ENCODE peak calls at places on chromosomes 4 and X, in nine cellular contexts. One of them, this sample, is unnamed.

GRCh38 chrX:41779058-41779564 is 55.1 kb downstream of the GPR82 start:
- DNase-seq in astrocyte of the spinal cord: peak
- DNase-seq in heart left ventricle: no peak
- DNase-seq in cardiac fibroblast: peak
- DNase-seq in thoracic aorta: no peak
- DNase-seq in mammary epithelial cell: peak
- DNase-seq in AG09319: no peak
- DNase-seq in coronary artery: no peak
- DNase-seq in H9: no peak
- DNase-seq in this sample: peak

GRCh38 chrX:143837444-143837843 is 46.4 kb upstream of the UBE2NL start:
- DNase-seq in astrocyte of the spinal cord: no peak
- DNase-seq in heart left ventricle: no peak
- DNase-seq in cardiac fibroblast: no peak
- DNase-seq in thoracic aorta: no peak
- DNase-seq in mammary epithelial cell: no peak
- DNase-seq in AG09319: no peak
- DNase-seq in coronary artery: no peak
- DNase-seq in H9: no peak
- DNase-seq in this sample: no peak

GRCh38 chr4:122874194-122874593 is 47.6 kb downstream of the FGF2 start:
- DNase-seq in astrocyte of the spinal cord: peak
- DNase-seq in heart left ventricle: no peak
- DNase-seq in cardiac fibroblast: peak
- DNase-seq in thoracic aorta: no peak
- DNase-seq in mammary epithelial cell: peak
- DNase-seq in AG09319: no peak
- DNase-seq in coronary artery: no peak
- DNase-seq in H9: no peak
- DNase-seq in this sample: peak

GRCh38 chrX:14964500-14964899 is 91.3 kb downstream of the MOSPD2 start:
- DNase-seq in astrocyte of the spinal cord: peak
- DNase-seq in heart left ventricle: no peak
- DNase-seq in cardiac fibroblast: peak
- DNase-seq in thoracic aorta: no peak
- DNase-seq in mammary epithelial cell: peak
- DNase-seq in AG09319: no peak
- DNase-seq in coronary artery: no peak
- DNase-seq in H9: no peak
- DNase-seq in this sample: no peak

GRCh38 chr4:121227254-121227867 is 63.2 kb upstream of the TNIP3 start:
- DNase-seq in astrocyte of the spinal cord: no peak
- DNase-seq in heart left ventricle: no peak
- DNase-seq in cardiac fibroblast: no peak
- DNase-seq in thoracic aorta: no peak
- DNase-seq in mammary epithelial cell: no peak
- DNase-seq in AG09319: no peak
- DNase-seq in coronary artery: no peak
- DNase-seq in H9: no peak
- DNase-seq in this sample: no peak

GRCh38 chrX:47458528-47458927 is 24.5 kb downstream of the ZNF41 start:
- DNase-seq in astrocyte of the spinal cord: no peak
- DNase-seq in heart left ventricle: no peak
- DNase-seq in cardiac fibroblast: no peak
- DNase-seq in thoracic aorta: no peak
- DNase-seq in mammary epithelial cell: no peak
- DNase-seq in AG09319: no peak
- DNase-seq in coronary artery: no peak
- DNase-seq in H9: no peak
- DNase-seq in this sample: no peak

GRCh38 chr4:304987-305680 is at the start of gene ZNF732:
- DNase-seq in astrocyte of the spinal cord: peak
- DNase-seq in heart left ventricle: peak
- DNase-seq in cardiac fibroblast: peak
- DNase-seq in thoracic aorta: no peak
- DNase-seq in mammary epithelial cell: peak
- DNase-seq in AG09319: peak
- DNase-seq in coronary artery: no peak
- DNase-seq in H9: no peak
- DNase-seq in this sample: peak

GRCh38 chrX:103453655-103454054 is 65.6 kb downstream of the RAB40A start:
- DNase-seq in astrocyte of the spinal cord: peak
- DNase-seq in heart left ventricle: no peak
- DNase-seq in cardiac fibroblast: peak
- DNase-seq in thoracic aorta: no peak
- DNase-seq in mammary epithelial cell: peak
- DNase-seq in AG09319: peak
- DNase-seq in coronary artery: no peak
- DNase-seq in H9: no peak
- DNase-seq in this sample: peak

GRCh38 chr4:157803441-157804168 is 369.2 kb downstream of the GASK1B start:
- DNase-seq in astrocyte of the spinal cord: no peak
- DNase-seq in heart left ventricle: no peak
- DNase-seq in cardiac fibroblast: no peak
- DNase-seq in thoracic aorta: no peak
- DNase-seq in mammary epithelial cell: peak
- DNase-seq in AG09319: no peak
- DNase-seq in coronary artery: no peak
- DNase-seq in H9: no peak
- DNase-seq in this sample: no peak

GRCh38 chr4:157806176-157806575 is 366.6 kb downstream of the GASK1B start:
- DNase-seq in astrocyte of the spinal cord: no peak
- DNase-seq in heart left ventricle: no peak
- DNase-seq in cardiac fibroblast: no peak
- DNase-seq in thoracic aorta: no peak
- DNase-seq in mammary epithelial cell: no peak
- DNase-seq in AG09319: no peak
- DNase-seq in coronary artery: no peak
- DNase-seq in H9: no peak
- DNase-seq in this sample: no peak

GRCh38 chr4:157804169-157804543 is 368.7 kb downstream of the GASK1B start:
- DNase-seq in astrocyte of the spinal cord: no peak
- DNase-seq in heart left ventricle: no peak
- DNase-seq in cardiac fibroblast: no peak
- DNase-seq in thoracic aorta: no peak
- DNase-seq in mammary epithelial cell: no peak
- DNase-seq in AG09319: no peak
- DNase-seq in coronary artery: no peak
- DNase-seq in H9: no peak
- DNase-seq in this sample: no peak

GRCh38 chr4:157808796-157809408 is 363.9 kb downstream of the GASK1B start:
- DNase-seq in astrocyte of the spinal cord: no peak
- DNase-seq in heart left ventricle: no peak
- DNase-seq in cardiac fibroblast: no peak
- DNase-seq in thoracic aorta: no peak
- DNase-seq in mammary epithelial cell: no peak
- DNase-seq in AG09319: no peak
- DNase-seq in coronary artery: no peak
- DNase-seq in H9: no peak
- DNase-seq in this sample: no peak

DNA sequence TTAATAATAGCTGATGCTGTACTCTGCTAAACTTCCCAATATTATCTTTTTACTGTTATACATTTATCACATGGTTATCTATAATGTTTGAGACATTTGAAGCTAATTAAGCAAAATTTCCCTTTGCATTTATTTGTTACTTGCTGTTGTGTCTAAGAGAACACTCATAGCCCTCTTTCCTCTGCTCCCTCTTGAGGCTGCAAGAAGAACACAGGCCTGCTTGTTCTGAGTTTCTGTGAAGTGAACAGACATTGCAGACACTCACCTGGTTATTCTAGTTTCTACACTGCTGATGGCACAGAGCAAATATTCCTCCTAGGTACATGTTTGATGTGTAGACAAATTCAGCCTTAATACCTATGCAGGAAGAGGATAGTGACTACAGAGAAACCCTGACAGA is 367.8 kb downstream of the GASK1B start:
- DNase-seq in astrocyte of the spinal cord: peak
- DNase-seq in heart left ventricle: no peak
- DNase-seq in cardiac fibroblast: peak
- DNase-seq in thoracic aorta: no peak
- DNase-seq in mammary epithelial cell: peak
- DNase-seq in AG09319: no peak
- DNase-seq in coronary artery: no peak
- DNase-seq in H9: no peak
- DNase-seq in this sample: peak
- TF ChIP-seq CTCF in astrocyte of the spinal cord: peak
- TF ChIP-seq CTCF in heart left ventricle: no peak
- TF ChIP-seq CTCF in cardiac fibroblast: peak
- TF ChIP-seq CTCF in thoracic aorta: peak
- TF ChIP-seq CTCF in mammary epithelial cell: peak
- TF ChIP-seq CTCF in AG09319: no peak
- TF ChIP-seq CTCF in coronary artery: no peak
- TF ChIP-seq CTCF in H9: peak
- TF ChIP-seq CTCF in this sample: no peak

GRCh38 chr4:48033825-48034413 is 17.3 kb downstream of the NIPAL1 start:
- DNase-seq in astrocyte of the spinal cord: no peak
- DNase-seq in heart left ventricle: no peak
- DNase-seq in cardiac fibroblast: peak
- DNase-seq in thoracic aorta: no peak
- DNase-seq in mammary epithelial cell: peak
- DNase-seq in AG09319: no peak
- DNase-seq in coronary artery: no peak
- DNase-seq in H9: no peak
- DNase-seq in this sample: peak
- TF ChIP-seq CTCF in astrocyte of the spinal cord: peak
- TF ChIP-seq CTCF in heart left ventricle: peak
- TF ChIP-seq CTCF in cardiac fibroblast: peak
- TF ChIP-seq CTCF in thoracic aorta: no peak
- TF ChIP-seq CTCF in mammary epithelial cell: peak
- TF ChIP-seq CTCF in AG09319: peak
- TF ChIP-seq CTCF in coronary artery: no peak
- TF ChIP-seq CTCF in H9: peak
- TF ChIP-seq CTCF in this sample: peak

GRCh38 chr4:23366207-23366906 is 523.5 kb downstream of the PPARGC1A start:
- DNase-seq in astrocyte of the spinal cord: no peak
- DNase-seq in heart left ventricle: no peak
- DNase-seq in cardiac fibroblast: no peak
- DNase-seq in thoracic aorta: no peak
- DNase-seq in mammary epithelial cell: no peak
- DNase-seq in AG09319: no peak
- DNase-seq in coronary artery: no peak
- DNase-seq in H9: no peak
- DNase-seq in this sample: no peak

GRCh38 chr4:23369331-23369730 is 520.5 kb downstream of the PPARGC1A start:
- DNase-seq in astrocyte of the spinal cord: no peak
- DNase-seq in heart left ventricle: peak
- DNase-seq in cardiac fibroblast: no peak
- DNase-seq in thoracic aorta: no peak
- DNase-seq in mammary epithelial cell: no peak
- DNase-seq in AG09319: no peak
- DNase-seq in coronary artery: no peak
- DNase-seq in H9: peak
- DNase-seq in this sample: no peak

GRCh38 chr4:23365086-23365485 is 524.8 kb downstream of the PPARGC1A start:
- DNase-seq in astrocyte of the spinal cord: no peak
- DNase-seq in heart left ventricle: peak
- DNase-seq in cardiac fibroblast: no peak
- DNase-seq in thoracic aorta: no peak
- DNase-seq in mammary epithelial cell: no peak
- DNase-seq in AG09319: no peak
- DNase-seq in coronary artery: no peak
- DNase-seq in H9: no peak
- DNase-seq in this sample: peak

GRCh38 chr4:23364167-23364566 is 525.7 kb downstream of the PPARGC1A start:
- DNase-seq in astrocyte of the spinal cord: no peak
- DNase-seq in heart left ventricle: no peak
- DNase-seq in cardiac fibroblast: no peak
- DNase-seq in thoracic aorta: no peak
- DNase-seq in mammary epithelial cell: no peak
- DNase-seq in AG09319: no peak
- DNase-seq in coronary artery: no peak
- DNase-seq in H9: no peak
- DNase-seq in this sample: no peak

DNA sequence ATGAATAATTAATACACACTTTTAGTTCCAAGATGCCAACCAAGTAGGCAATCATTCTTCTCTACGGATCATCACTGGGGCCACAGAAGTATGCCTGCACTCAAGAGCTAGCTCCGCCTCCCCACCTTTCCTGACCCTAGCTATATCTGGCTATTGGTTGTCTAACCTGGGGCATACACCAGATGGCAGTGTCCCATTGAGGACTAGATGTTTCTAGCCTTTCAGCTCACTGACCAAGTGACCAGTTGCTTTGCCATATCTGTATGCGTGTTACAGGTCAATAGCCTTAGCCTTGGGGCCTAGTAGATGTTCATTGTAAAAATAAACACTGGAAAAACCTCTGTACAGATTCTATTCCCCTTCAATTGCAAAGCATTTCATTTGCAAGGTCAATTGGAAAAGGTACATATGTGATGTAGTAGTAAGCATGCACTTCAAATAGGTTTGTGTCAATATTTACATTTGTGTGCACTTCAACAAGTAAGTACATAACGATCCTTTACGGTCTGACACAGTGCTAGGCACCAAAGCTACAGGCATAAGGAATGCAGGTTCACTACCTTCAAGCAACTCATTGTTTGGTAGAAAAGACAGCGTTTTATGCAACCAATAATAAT is 521.7 kb downstream of the PPARGC1A start:
- DNase-seq in astrocyte of the spinal cord: no peak
- DNase-seq in heart left ventricle: peak
- DNase-seq in cardiac fibroblast: no peak
- DNase-seq in thoracic aorta: no peak
- DNase-seq in mammary epithelial cell: no peak
- DNase-seq in AG09319: no peak
- DNase-seq in coronary artery: no peak
- DNase-seq in H9: peak
- DNase-seq in this sample: peak
- TF ChIP-seq CTCF in astrocyte of the spinal cord: peak
- TF ChIP-seq CTCF in heart left ventricle: peak
- TF ChIP-seq CTCF in cardiac fibroblast: no peak
- TF ChIP-seq CTCF in thoracic aorta: no peak
- TF ChIP-seq CTCF in mammary epithelial cell: no peak
- TF ChIP-seq CTCF in AG09319: no peak
- TF ChIP-seq CTCF in coronary artery: no peak
- TF ChIP-seq CTCF in H9: peak
- TF ChIP-seq CTCF in this sample: peak

GRCh38 chrX:23554304-23554703 is 113.0 kb upstream of the PRDX4 start:
- DNase-seq in astrocyte of the spinal cord: peak
- DNase-seq in heart left ventricle: no peak
- DNase-seq in cardiac fibroblast: peak
- DNase-seq in thoracic aorta: no peak
- DNase-seq in mammary epithelial cell: peak
- DNase-seq in AG09319: peak
- DNase-seq in coronary artery: no peak
- DNase-seq in H9: no peak
- DNase-seq in this sample: peak

GRCh38 chrX:23557070-23557469 is 110.2 kb upstream of the PRDX4 start:
- DNase-seq in astrocyte of the spinal cord: no peak
- DNase-seq in heart left ventricle: no peak
- DNase-seq in cardiac fibroblast: no peak
- DNase-seq in thoracic aorta: no peak
- DNase-seq in mammary epithelial cell: no peak
- DNase-seq in AG09319: no peak
- DNase-seq in coronary artery: no peak
- DNase-seq in H9: no peak
- DNase-seq in this sample: no peak

DNA sequence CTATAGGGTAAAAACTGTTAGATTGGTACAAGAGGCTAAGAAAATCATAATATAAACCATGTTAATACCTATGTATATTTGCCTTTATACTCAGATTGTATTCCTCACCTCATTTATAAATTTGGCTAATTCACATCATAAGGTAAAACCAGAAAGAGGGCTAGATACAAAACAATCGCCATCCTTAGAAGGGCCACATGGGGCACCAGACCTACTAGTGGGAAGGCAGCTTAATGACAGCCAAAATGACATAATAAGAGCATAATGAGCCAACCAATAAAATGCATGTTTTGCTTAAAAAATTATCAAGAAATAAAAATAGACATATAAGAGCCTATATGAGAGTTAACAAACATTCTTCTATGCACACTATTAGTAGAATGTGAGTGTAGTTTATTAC is 107.3 kb upstream of the PRDX4 start:
- DNase-seq in astrocyte of the spinal cord: no peak
- DNase-seq in heart left ventricle: no peak
- DNase-seq in cardiac fibroblast: no peak
- DNase-seq in thoracic aorta: no peak
- DNase-seq in mammary epithelial cell: no peak
- DNase-seq in AG09319: no peak
- DNase-seq in coronary artery: no peak
- DNase-seq in H9: no peak
- DNase-seq in this sample: no peak
- TF ChIP-seq CTCF in astrocyte of the spinal cord: no peak
- TF ChIP-seq CTCF in heart left ventricle: no peak
- TF ChIP-seq CTCF in cardiac fibroblast: no peak
- TF ChIP-seq CTCF in thoracic aorta: no peak
- TF ChIP-seq CTCF in mammary epithelial cell: peak
- TF ChIP-seq CTCF in AG09319: no peak
- TF ChIP-seq CTCF in coronary artery: no peak
- TF ChIP-seq CTCF in H9: peak
- TF ChIP-seq CTCF in this sample: no peak